ENCODE peak calls at places on chromosomes 13 and 19, in four cellular contexts. D, P, Q and N are unnamed samples.

GRCh38 chr19:1126984-1127760 is 23.4 kb downstream of the GPX4 start:
- DNase-seq in D (no peak), P (no peak), Q (no peak), N (no peak)

GRCh38 chr13:36115306-36115705 is 15.9 kb downstream of the DCLK1 start:
- DNase-seq in D (no peak), P (no peak), Q (no peak), N (no peak)

GRCh38 chr19:32459199-32459865 is 53.8 kb downstream of the DPY19L3 start:
- DNase-seq in D (no peak), P (no peak), Q (no peak), N (no peak)

GRCh38 chr19:3163230-3163886 is 15.2 kb upstream of the S1PR4 start:
- DNase-seq in D (no peak), P (peak), Q (peak), N (peak)

GRCh38 chr19:861756-862528 is 2.5 kb downstream of the CFD start:
- DNase-seq in D (no peak), P (peak), Q (no peak), N (peak)

GRCh38 chr13:82747331-82747730 is 1134.9 kb downstream of the SLITRK1 start:
- DNase-seq in D (no peak), P (no peak), Q (no peak), N (no peak)

GRCh38 chr13:23421596-23421995 is 11.9 kb downstream of the SACS start:
- DNase-seq in D (no peak), P (no peak), Q (no peak), N (no peak)

GRCh38 chr19:30097746-30098280 is 155.8 kb downstream of the URI1 start:
- DNase-seq in D (no peak), P (no peak), Q (no peak), N (no peak)

GRCh38 chr19:18408053-18408476 is 10.6 kb upstream of the LRRC25 start:
- DNase-seq in D (no peak), P (no peak), Q (no peak), N (no peak)

GRCh38 chr19:15123900-15124299 is 16.7 kb downstream of the SYDE1 start:
- DNase-seq in D (no peak), P (no peak), Q (no peak), N (peak)

GRCh38 chr19:850221-850978 is 1.7 kb upstream of the ELANE start:
- DNase-seq in D (peak), P (no peak), Q (no peak), N (peak)

GRCh38 chr19:42132030-42132628 is at the start of gene POU2F2:
- DNase-seq in D (no peak), P (peak), Q (no peak), N (no peak)

GRCh38 chr19:41307954-41308449 is 2.0 kb upstream of the CCDC97 start:
- DNase-seq in D (no peak), P (no peak), Q (no peak), N (no peak)

GRCh38 chr19:16628984-16629691 is 1.1 kb upstream of the MED26 start:
- DNase-seq in D (peak), P (no peak), Q (peak), N (peak)

GRCh38 chr19:41703602-41704293 is 4.7 kb upstream of the CEACAM5 start:
- DNase-seq in D (no peak), P (no peak), Q (no peak), N (no peak)

GRCh38 chr19:38977445-38978314 is 2.1 kb upstream of the FBXO17 start:
- DNase-seq in D (no peak), P (no peak), Q (no peak), N (peak)

GRCh38 chr19:49433240-49433901 is 8.0 kb downstream of the SLC17A7 start:
- DNase-seq in D (no peak), P (no peak), Q (no peak), N (no peak)

GRCh38 chr19:48501446-48501960 is 10.1 kb downstream of the LMTK3 start:
- DNase-seq in D (no peak), P (peak), Q (no peak), N (no peak)

GRCh38 chr13:114119196-114119595 is 13.2 kb downstream of the RASA3 start:
- DNase-seq in D (peak), P (no peak), Q (peak), N (peak)
- H3K4me3 ChIP-seq in D (peak), P (no peak), Q (peak), N (peak)

GRCh38 chr13:33004454-33004853 is 11.8 kb upstream of the KL start:
- DNase-seq in D (no peak), P (no peak), Q (peak), N (peak)

GRCh38 chr13:33009019-33009418 is 7.2 kb upstream of the KL start:
- DNase-seq in D (peak), P (no peak), Q (no peak), N (no peak)

GRCh38 chr13:33007950-33008349 is 8.3 kb upstream of the KL start:
- DNase-seq in D (no peak), P (no peak), Q (no peak), N (no peak)

GRCh38 chr13:33006646-33007045 is 9.6 kb upstream of the KL start:
- DNase-seq in D (no peak), P (no peak), Q (no peak), N (no peak)

DNA sequence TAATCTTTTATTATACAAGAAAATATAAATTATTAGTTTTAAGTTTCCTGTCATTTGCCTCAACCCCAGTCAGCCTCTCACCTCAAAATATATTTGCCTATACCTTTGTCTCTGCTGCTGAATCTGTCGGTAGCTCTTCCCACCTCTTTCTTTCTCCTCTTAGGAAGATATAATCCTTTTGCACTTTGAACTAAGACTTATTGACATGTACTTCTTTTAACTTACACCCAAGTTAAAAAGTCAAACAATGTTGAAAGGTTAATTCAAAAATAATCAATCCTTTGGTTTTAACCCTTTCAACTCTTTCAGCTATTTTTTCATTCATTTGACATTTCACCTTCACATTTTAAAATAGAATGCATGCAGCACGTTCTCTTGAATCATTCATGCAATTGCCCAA is 9.0 kb upstream of the KL start:
- DNase-seq in D (no peak), P (no peak), Q (no peak), N (no peak)
- H3K4me3 ChIP-seq in D (no peak), P (no peak), Q (no peak), N (no peak)

GRCh38 chr19:8095354-8095886 is 42.9 kb downstream of the CCL25 start:
- DNase-seq in D (no peak), P (no peak), Q (no peak), N (no peak)
- H3K4me3 ChIP-seq in D (no peak), P (no peak), Q (no peak), N (no peak)

DNA sequence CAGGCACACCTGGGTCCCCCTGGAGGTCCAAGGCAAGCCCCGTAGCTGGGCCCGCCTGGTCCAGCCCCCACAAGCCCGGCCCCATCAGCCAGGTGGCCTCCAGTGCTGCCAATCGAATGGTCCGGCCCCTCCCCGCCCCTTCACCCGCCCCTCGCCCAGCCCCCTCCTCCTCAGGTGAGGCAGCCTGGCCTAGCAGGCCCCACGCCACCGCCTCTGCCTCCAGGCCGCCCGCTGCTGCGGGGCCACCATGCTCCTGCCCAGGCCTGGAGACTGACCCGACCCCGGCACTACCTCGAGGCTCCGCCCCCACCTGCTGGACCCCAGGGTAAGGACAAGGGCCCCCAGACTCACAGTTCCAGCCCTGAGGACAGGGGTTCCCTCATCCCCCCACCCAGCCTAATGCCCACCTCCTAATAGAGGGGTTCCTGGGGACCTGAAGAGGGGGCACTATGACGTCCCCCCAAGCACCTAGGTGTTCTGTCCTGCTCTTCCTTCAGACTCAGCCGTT is at the start of gene HPN:
- DNase-seq in D (no peak), P (no peak), Q (no peak), N (no peak)
- H3K4me3 ChIP-seq in D (no peak), P (peak), Q (no peak), N (no peak)

GRCh38 chr19:5843295-5843927 is 3.9 kb upstream of the FUT6 start:
- DNase-seq in D (no peak), P (no peak), Q (no peak), N (no peak)

GRCh38 chr19:5839312-5840017 is at the start of gene FUT6:
- DNase-seq in D (no peak), P (no peak), Q (no peak), N (no peak)

GRCh38 chr19:5837768-5838364 is 1.6 kb downstream of the FUT6 start:
- DNase-seq in D (no peak), P (no peak), Q (no peak), N (no peak)

GRCh38 chr19:5838437-5839311 is 828 bp downstream of the FUT6 start:
- DNase-seq in D (no peak), P (no peak), Q (no peak), N (no peak)
- H3K4me3 ChIP-seq in D (no peak), P (no peak), Q (no peak), N (no peak)

GRCh38 chr13:67228031-67228430 is 2.1 kb downstream of the PCDH9 start:
- DNase-seq in D (no peak), P (no peak), Q (no peak), N (peak)

GRCh38 chr13:67225252-67226159 is 4.6 kb downstream of the PCDH9 start:
- DNase-seq in D (no peak), P (no peak), Q (no peak), N (no peak)

GRCh38 chr13:67227131-67227983 is 2.8 kb downstream of the PCDH9 start:
- DNase-seq in D (no peak), P (no peak), Q (no peak), N (no peak)

GRCh38 chr13:67228909-67229308 is 1.2 kb downstream of the PCDH9 start:
- DNase-seq in D (no peak), P (no peak), Q (peak), N (peak)

GRCh38 chr13:67226686-67227085 is 3.5 kb downstream of the PCDH9 start:
- DNase-seq in D (no peak), P (no peak), Q (no peak), N (no peak)
- H3K4me3 ChIP-seq in D (no peak), P (no peak), Q (no peak), N (no peak)